ENCODE peak calls at places on chromosomes 16 and 17, in four cellular contexts. E is upper lobe of right lung, I is Peyer's patch, X is mucosa of descending colon. F is an unnamed sample.

GRCh38 chr17:67194134-67194533 is 50.9 kb downstream of the HELZ start:
- DNase-seq in E (no peak), I (no peak), X (no peak), F (no peak)

GRCh38 chr16:29804455-29805231 is 1.7 kb upstream of the MAZ start:
- DNase-seq in E (no peak), I (peak), X (peak), F (no peak)

GRCh38 chr17:35080536-35080935 is 17.0 kb upstream of the RFFL start:
- DNase-seq in E (no peak), I (no peak), X (no peak), F (no peak)

GRCh38 chr16:77897038-77897437 is 108.7 kb downstream of the VAT1L start:
- DNase-seq in E (no peak), I (no peak), X (no peak), F (no peak)

GRCh38 chr16:14462811-14463210 is 167.2 kb downstream of the PARN start:
- DNase-seq in E (no peak), I (no peak), X (no peak), F (no peak)

GRCh38 chr16:26816885-26817571 is 249.7 kb upstream of the C16orf82 start:
- DNase-seq in E (no peak), I (no peak), X (no peak), F (no peak)

GRCh38 chr16:74169687-74170522 is 126.7 kb upstream of the PSMD7 start:
- DNase-seq in E (no peak), I (no peak), X (peak), F (no peak)

GRCh38 chr17:37717627-37718382 is 27.1 kb downstream of the HNF1B start:
- DNase-seq in E (peak), I (no peak), X (no peak), F (no peak)

GRCh38 chr17:81641825-81642489 is 5.0 kb downstream of the TSPAN10 start:
- DNase-seq in E (no peak), I (no peak), X (no peak), F (no peak)

GRCh38 chr17:17537311-17538099 is 41.3 kb upstream of the RASD1 start:
- DNase-seq in E (no peak), I (no peak), X (peak), F (no peak)

GRCh38 chr17:44324092-44324570 is 492 bp downstream of the SLC25A39 start:
- DNase-seq in E (peak), I (no peak), X (peak), F (no peak)

GRCh38 chr17:64707077-64707591 is 45.0 kb upstream of the SMURF2 start:
- DNase-seq in E (peak), I (peak), X (peak), F (no peak)

GRCh38 chr16:3642397-3643094 is 11.9 kb upstream of the DNASE1 start:
- DNase-seq in E (peak), I (no peak), X (peak), F (no peak)

GRCh38 chr17:42744283-42744805 is 496 bp downstream of the EZH1 start:
- DNase-seq in E (peak), I (peak), X (peak), F (peak)

GRCh38 chr17:4534928-4535666 is 20.1 kb downstream of the MYBBP1A start:
- DNase-seq in E (no peak), I (no peak), X (no peak), F (no peak)

GRCh38 chr16:72948238-72948559 is 99.7 kb downstream of the ZFHX3 start:
- DNase-seq in E (no peak), I (no peak), X (no peak), F (no peak)

GRCh38 chr16:52497067-52497816 is 49.7 kb downstream of the TOX3 start:
- DNase-seq in E (no peak), I (no peak), X (peak), F (no peak)

GRCh38 chr17:7781467-7781866 is 52.5 kb upstream of the KDM6B start:
- DNase-seq in E (no peak), I (no peak), X (no peak), F (no peak)

GRCh38 chr16:53892155-53892554 is 188.2 kb downstream of the FTO start:
- DNase-seq in E (no peak), I (no peak), X (peak), F (peak)

GRCh38 chr16:69405757-69406156 is 18.7 kb upstream of the CYB5B start:
- DNase-seq in E (no peak), I (no peak), X (no peak), F (no peak)

GRCh38 chr17:21458036-21458435 is 81.9 kb downstream of the KCNJ12 start:
- DNase-seq in E (no peak), I (no peak), X (no peak), F (no peak)

GRCh38 chr17:42289863-42290165 is 1.5 kb downstream of the STAT5A start:
- DNase-seq in E (peak), I (peak), X (no peak), F (no peak)

GRCh38 chr17:10295728-10296343 is 77.0 kb downstream of the MYH13 start:
- DNase-seq in E (no peak), I (no peak), X (peak), F (peak)

GRCh38 chr17:75096082-75096625 is 8.4 kb downstream of the SLC16A5 start:
- DNase-seq in E (peak), I (no peak), X (peak), F (no peak)

GRCh38 chr16:27811881-27812280 is 251.6 kb downstream of the GSG1L start:
- DNase-seq in E (peak), I (no peak), X (no peak), F (no peak)

GRCh38 chr16:51971184-51971583 is 575.8 kb downstream of the TOX3 start:
- DNase-seq in E (no peak), I (no peak), X (no peak), F (no peak)

GRCh38 chr17:78144146-78144719 is 2.0 kb upstream of the C17orf99 start:
- DNase-seq in E (peak), I (peak), X (peak), F (no peak)

GRCh38 chr17:42553161-42553818 is 567 bp downstream of the HSD17B1 start:
- DNase-seq in E (peak), I (no peak), X (no peak), F (no peak)

GRCh38 chr16:85025781-85026653 is 1.6 kb upstream of the KIAA0513 start:
- DNase-seq in E (no peak), I (no peak), X (peak), F (no peak)

GRCh38 chr16:85028638-85029412 is 1.2 kb downstream of the KIAA0513 start:
- DNase-seq in E (no peak), I (peak), X (peak), F (peak)

GRCh38 chr16:85026696-85027095 is 899 bp upstream of the KIAA0513 start:
- DNase-seq in E (no peak), I (no peak), X (no peak), F (no peak)

GRCh38 chr16:85027968-85028637 is 508 bp downstream of the KIAA0513 start:
- DNase-seq in E (peak), I (no peak), X (peak), F (no peak)

DNA sequence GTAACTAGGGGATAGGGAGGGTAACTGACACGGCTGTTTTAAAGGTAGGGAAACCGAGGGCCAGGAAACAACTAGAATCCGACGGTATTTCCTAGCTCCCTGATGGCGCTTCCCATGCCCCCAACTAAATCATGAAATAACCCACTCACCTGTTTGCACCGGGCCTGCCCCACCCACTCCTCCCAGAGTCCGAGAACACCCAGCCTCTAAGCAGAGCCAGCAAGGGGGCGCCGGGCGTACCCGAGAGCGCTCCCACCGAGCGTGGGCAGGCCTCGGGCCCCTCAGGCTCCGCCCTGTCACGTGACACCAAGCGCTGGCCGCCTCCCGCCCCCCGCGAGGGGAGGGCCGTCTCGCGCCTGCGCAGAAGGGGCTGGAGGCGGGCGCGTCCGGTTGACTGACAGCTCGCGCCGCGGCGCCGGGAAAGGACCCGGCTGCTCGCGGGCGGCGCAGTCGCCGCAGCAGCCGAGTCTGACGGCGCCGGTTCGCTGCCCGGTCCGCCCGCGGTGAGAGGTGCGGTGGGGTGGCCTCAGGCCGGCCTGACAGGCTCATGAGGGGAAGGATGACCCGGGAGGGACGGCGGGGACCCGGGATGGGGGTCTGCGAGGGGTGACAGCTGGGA is at the start of gene KIAA0513:
- DNase-seq in E (peak), I (peak), X (peak), F (peak)
- TF ChIP-seq CTCF in E (no peak), I (no peak), X (peak), F (peak)

GRCh38 chr17:15023589-15023988 is 241.5 kb downstream of the PMP22 start:
- DNase-seq in E (no peak), I (no peak), X (no peak), F (no peak)

GRCh38 chr17:15031971-15032370 is 233.2 kb downstream of the PMP22 start:
- DNase-seq in E (no peak), I (no peak), X (no peak), F (no peak)

GRCh38 chr17:15026088-15026487 is 239.0 kb downstream of the PMP22 start:
- DNase-seq in E (no peak), I (no peak), X (no peak), F (no peak)

GRCh38 chr17:15027853-15028252 is 237.3 kb downstream of the PMP22 start:
- DNase-seq in E (no peak), I (no peak), X (no peak), F (no peak)

GRCh38 chr17:15029469-15029868 is 235.7 kb downstream of the PMP22 start:
- DNase-seq in E (no peak), I (no peak), X (no peak), F (no peak)
- TF ChIP-seq CTCF in E (no peak), I (no peak), X (no peak), F (no peak)

GRCh38 chr17:58329035-58329807 is 626 bp upstream of the TSPOAP1 start:
- DNase-seq in E (peak), I (peak), X (peak), F (peak)
- TF ChIP-seq CTCF in E (peak), I (peak), X (peak), F (peak)

DNA sequence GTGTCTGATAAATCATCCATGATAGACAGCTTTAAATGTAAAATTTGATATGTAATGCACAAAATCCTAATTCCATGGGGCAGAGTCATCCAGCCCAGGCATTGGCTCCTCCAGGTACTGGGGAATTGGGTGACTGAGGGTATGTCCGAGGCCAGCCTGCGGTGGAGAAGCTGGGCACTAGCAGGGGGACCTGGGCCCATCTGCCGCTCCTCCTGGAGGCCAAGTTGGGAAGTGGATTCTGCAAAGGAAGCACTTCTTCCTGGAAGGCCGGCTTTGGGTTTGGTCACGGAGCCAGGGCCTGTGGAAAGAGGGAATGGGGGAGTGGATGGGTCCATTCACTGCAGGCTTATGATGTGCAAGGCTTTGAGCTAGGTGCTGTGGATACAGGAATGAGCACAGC is 85.8 kb downstream of the GNAO1 start:
- DNase-seq in E (peak), I (no peak), X (no peak), F (no peak)
- TF ChIP-seq CTCF in E (no peak), I (no peak), X (no peak), F (no peak)

GRCh38 chr17:12007466-12007865 is 10.2 kb upstream of the ZNF18 start:
- DNase-seq in E (no peak), I (no peak), X (no peak), F (no peak)
- TF ChIP-seq CTCF in E (no peak), I (no peak), X (no peak), F (no peak)

GRCh38 chr16:4726616-4727015 is 7.5 kb downstream of the ANKS3 start:
- DNase-seq in E (no peak), I (no peak), X (no peak), F (no peak)

GRCh38 chr16:4728676-4729075 is 5.4 kb downstream of the ANKS3 start:
- DNase-seq in E (no peak), I (no peak), X (no peak), F (no peak)

GRCh38 chr16:4724661-4725270 is 9.3 kb downstream of the ANKS3 start:
- DNase-seq in E (no peak), I (no peak), X (no peak), F (no peak)

GRCh38 chr16:4718466-4718865 is 15.6 kb downstream of the ANKS3 start:
- DNase-seq in E (no peak), I (no peak), X (no peak), F (no peak)

GRCh38 chr16:4723071-4723767 is 10.9 kb downstream of the ANKS3 start:
- DNase-seq in E (no peak), I (no peak), X (no peak), F (no peak)
- TF ChIP-seq CTCF in E (no peak), I (no peak), X (no peak), F (no peak)

GRCh38 chr16:17316005-17316404 is 154.8 kb downstream of the XYLT1 start:
- DNase-seq in E (no peak), I (no peak), X (no peak), F (no peak)
- TF ChIP-seq CTCF in E (no peak), I (no peak), X (no peak), F (no peak)

DNA sequence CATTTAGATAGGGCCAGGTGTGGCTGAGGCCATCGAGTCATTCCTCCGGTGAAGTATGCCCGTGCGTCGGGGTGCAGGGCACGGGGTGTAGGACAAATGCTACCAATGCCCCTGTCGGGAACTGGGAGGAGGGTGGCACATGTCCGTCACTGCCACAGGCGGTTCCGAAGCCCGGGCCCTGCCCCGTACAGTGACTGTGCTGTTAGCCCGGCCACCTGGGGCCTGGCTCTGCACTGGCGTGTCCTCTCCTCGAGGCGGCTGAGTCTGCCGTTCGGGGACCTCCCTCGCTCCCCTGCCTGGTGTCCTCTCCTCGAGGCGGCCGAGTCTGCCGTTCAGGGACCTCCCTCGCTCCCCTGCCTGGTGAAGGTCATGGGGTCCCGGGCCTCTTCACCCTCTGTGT is 7.0 kb upstream of the ZFPM1 start:
- DNase-seq in E (no peak), I (no peak), X (no peak), F (no peak)
- TF ChIP-seq CTCF in E (no peak), I (no peak), X (no peak), F (no peak)

GRCh38 chr16:1088295-1089170 is 7.5 kb downstream of the C1QTNF8 start:
- DNase-seq in E (no peak), I (no peak), X (no peak), F (no peak)

GRCh38 chr16:1090620-1091587 is 5.1 kb downstream of the C1QTNF8 start:
- DNase-seq in E (no peak), I (no peak), X (no peak), F (no peak)

GRCh38 chr16:1089439-1089821 is 6.6 kb downstream of the C1QTNF8 start:
- DNase-seq in E (no peak), I (no peak), X (no peak), F (no peak)

GRCh38 chr16:1091992-1092552 is 4.0 kb downstream of the C1QTNF8 start:
- DNase-seq in E (no peak), I (no peak), X (no peak), F (no peak)

GRCh38 chr16:1089822-1090619 is 6.0 kb downstream of the C1QTNF8 start:
- DNase-seq in E (no peak), I (no peak), X (peak), F (no peak)
- TF ChIP-seq CTCF in E (no peak), I (no peak), X (peak), F (no peak)